ENCODE peak calls at places on chromosomes 11 and 22, in seven cellular contexts. R is HCT116, G is K562, E is HepG2, N is SK-N-SH, C is H1, L is GM12878. Z is an unnamed sample.

GRCh38 chr11:66668653-66669430 is 8.8 kb downstream of the RBM4B start:
- DNase-seq in E (no peak), C (no peak), R (no peak), G (no peak), L (no peak), N (no peak), Z (no peak)

GRCh38 chr11:115629456-115630015 is 125.3 kb upstream of the CADM1 start:
- DNase-seq in C (no peak), G (no peak), R (no peak), E (no peak), L (no peak), N (peak), Z (no peak)

GRCh38 chr11:65637794-65638317 is at the start of gene SIPA1:
- DNase-seq in G (peak), N (peak), R (peak), E (peak), C (peak), L (no peak), Z (peak)

GRCh38 chr11:129728571-129728970 is 87.1 kb upstream of the TMEM45B start:
- DNase-seq in C (no peak), G (no peak), L (no peak), N (no peak), R (no peak), E (no peak), Z (no peak)

GRCh38 chr22:29102300-29102699 is 29.5 kb downstream of the KREMEN1 start:
- DNase-seq in E (no peak), C (no peak), L (no peak), N (no peak), G (no peak), R (no peak), Z (no peak)

GRCh38 chr11:64234840-64235379 is 526 bp downstream of the VEGFB start:
- DNase-seq in L (no peak), R (no peak), E (no peak), N (peak), G (peak), C (peak), Z (no peak)

GRCh38 chr22:21861856-21862255 is 5.6 kb downstream of the MAPK1 start:
- DNase-seq in C (no peak), L (no peak), R (no peak), N (no peak), G (no peak), E (no peak), Z (no peak)

GRCh38 chr22:36369004-36369921 is 18.5 kb downstream of the MYH9 start:
- DNase-seq in N (no peak), G (no peak), E (no peak), R (no peak), L (no peak), C (no peak), Z (no peak)

GRCh38 chr11:57323503-57324153 is 1.1 kb downstream of the TNKS1BP1 start:
- DNase-seq in C (no peak), E (no peak), N (no peak), G (no peak), R (no peak), L (no peak), Z (no peak)

GRCh38 chr11:131666617-131667016 is 296.2 kb downstream of the NTM start:
- DNase-seq in L (no peak), N (no peak), G (no peak), C (no peak), R (no peak), E (no peak), Z (no peak)

GRCh38 chr22:20267441-20268288 is 453 bp downstream of the RTN4R start:
- DNase-seq in E (no peak), C (peak), R (no peak), G (peak), L (no peak), N (peak), Z (no peak)

GRCh38 chr11:81892770-81893635 is 840.7 kb downstream of the FAM181B start:
- DNase-seq in G (no peak), R (no peak), E (no peak), N (no peak), L (no peak), C (no peak), Z (no peak)

DNA sequence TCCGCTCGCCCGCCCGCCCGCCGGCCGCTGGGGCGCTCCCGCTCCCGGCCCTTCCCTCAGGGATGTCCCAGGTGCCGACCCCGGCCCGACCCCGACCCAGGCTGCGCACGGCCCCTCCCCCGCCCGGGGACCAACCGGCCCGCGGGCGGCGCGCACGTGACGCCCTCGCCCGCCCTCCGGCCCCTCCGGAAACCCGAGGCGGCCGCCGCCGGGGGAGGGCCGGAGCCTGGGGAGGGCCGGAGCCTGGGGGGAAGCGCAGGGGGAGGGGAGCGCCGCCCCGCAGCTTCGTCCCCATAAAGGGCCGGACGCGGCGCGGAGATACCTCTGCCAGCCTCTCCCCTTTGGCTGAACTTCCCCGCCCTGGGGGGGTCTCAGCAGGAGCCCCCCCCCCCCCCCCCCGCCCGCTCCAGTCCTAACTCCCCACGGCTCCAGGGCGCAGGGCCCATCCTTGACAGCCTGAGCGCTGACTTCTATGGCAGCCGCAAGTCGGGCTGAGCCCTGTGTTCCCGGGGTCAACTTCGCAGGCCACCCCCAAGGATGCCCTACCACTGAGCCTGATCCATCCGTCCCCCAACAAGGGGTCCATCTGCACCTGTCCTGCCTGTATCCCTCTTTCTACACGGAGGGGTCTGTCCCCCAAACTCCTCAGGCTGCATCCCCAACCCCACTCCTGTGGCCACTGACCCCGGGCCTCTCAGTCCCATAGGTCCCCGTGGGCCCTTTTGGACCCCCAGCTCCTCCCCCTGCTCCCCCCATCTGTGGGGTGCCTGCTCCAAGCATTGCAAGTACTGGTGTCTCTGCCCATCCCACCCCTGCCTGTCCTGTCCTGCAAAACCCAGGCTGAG is at the start of gene MAPK12:
- DNase-seq in L (no peak), R (no peak), G (peak), N (peak), C (peak), E (no peak), Z (no peak)
- TF ChIP-seq SIN3A in L (no peak), R (no peak), G (no peak), N (no peak), C (no peak), E (no peak), Z (peak)

DNA sequence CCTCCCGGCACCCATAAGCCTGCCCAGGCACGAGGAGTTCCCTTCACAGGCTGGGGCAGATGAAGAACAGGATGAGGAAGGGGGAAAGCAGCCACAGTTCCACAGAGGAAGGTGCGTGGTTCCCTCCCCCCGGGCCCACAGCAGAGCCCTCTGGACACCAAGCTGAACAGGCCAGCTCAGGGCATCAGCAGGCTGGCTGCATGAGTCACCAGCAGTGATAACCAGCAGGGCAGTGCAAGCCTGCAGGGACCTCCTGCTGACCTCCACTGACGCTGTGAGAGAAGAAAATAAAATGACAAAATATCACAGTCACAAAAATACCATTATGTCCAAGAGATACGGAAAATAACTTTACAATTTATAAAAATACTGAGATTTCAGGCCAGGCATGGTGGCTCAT is 11.5 kb downstream of the RTL6 start:
- DNase-seq in L (no peak), C (no peak), G (no peak), E (no peak), R (no peak), N (no peak), Z (no peak)
- TF ChIP-seq SIN3A in L (no peak), C (no peak), G (no peak), E (no peak), R (no peak), N (no peak), Z (no peak)

GRCh38 chr11:45798793-45799441 is 6.0 kb upstream of the SLC35C1 start:
- DNase-seq in R (no peak), G (no peak), C (peak), E (peak), L (no peak), N (no peak), Z (no peak)
- TF ChIP-seq SIN3A in R (no peak), G (no peak), C (no peak), E (no peak), L (no peak), N (no peak), Z (no peak)

GRCh38 chr22:17845340-17845739 is 71.1 kb upstream of the BID start:
- DNase-seq in G (no peak), E (no peak), L (no peak), C (no peak), R (no peak), N (no peak), Z (no peak)

GRCh38 chr22:17846326-17846992 is 72.2 kb upstream of the BID start:
- DNase-seq in C (no peak), G (no peak), E (no peak), L (no peak), R (no peak), N (peak), Z (no peak)

GRCh38 chr22:17844150-17844549 is 69.9 kb upstream of the BID start:
- DNase-seq in E (no peak), C (no peak), N (no peak), G (no peak), R (no peak), L (no peak), Z (no peak)

GRCh38 chr22:17847360-17848078 is 73.2 kb upstream of the BID start:
- DNase-seq in C (no peak), L (no peak), G (peak), N (peak), R (peak), E (no peak), Z (no peak)

DNA sequence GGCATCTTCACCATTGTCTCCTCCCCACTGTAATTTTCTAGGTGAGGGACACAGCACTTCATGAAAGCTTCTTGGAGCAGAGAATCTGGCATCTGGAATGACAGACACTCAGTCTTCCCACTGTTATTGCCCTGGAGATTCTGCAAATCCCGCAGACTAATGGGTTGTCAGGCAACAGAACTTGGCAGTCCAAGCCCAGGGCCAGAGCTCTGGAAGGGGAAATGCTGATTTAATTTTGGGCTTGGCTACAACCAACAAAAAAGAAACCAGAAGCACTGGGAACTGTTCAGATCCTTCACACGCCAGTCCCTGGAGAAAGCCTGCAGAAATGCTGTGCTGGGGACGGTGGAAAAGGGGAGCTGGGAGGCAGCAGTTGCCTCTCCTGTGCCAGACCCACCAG is 71.5 kb upstream of the BID start:
- DNase-seq in C (no peak), E (no peak), L (no peak), N (peak), R (no peak), G (no peak), Z (no peak)
- TF ChIP-seq SIN3A in C (no peak), E (no peak), L (no peak), N (no peak), R (no peak), G (no peak), Z (no peak)

GRCh38 chr11:43984519-43985385 is 42.3 kb downstream of the C11orf96 start:
- DNase-seq in C (no peak), L (no peak), G (no peak), N (no peak), R (no peak), E (peak), Z (no peak)
- TF ChIP-seq SIN3A in C (no peak), L (no peak), G (no peak), N (no peak), R (no peak), E (no peak), Z (no peak)

GRCh38 chr11:17296852-17297559 is 20.5 kb downstream of the NUCB2 start:
- DNase-seq in E (no peak), R (no peak), L (no peak), C (no peak), G (no peak), N (no peak), Z (no peak)
- TF ChIP-seq SIN3A in E (no peak), R (no peak), L (no peak), C (no peak), G (no peak), N (no peak), Z (no peak)

GRCh38 chr11:2890466-2891241 is 5.1 kb upstream of the CDKN1C start:
- DNase-seq in N (no peak), R (no peak), E (no peak), G (peak), C (peak), L (no peak), Z (no peak)
- TF ChIP-seq SIN3A in N (no peak), R (no peak), E (no peak), G (no peak), C (no peak), L (no peak), Z (no peak)

GRCh38 chr11:44607987-44608386 is 42.5 kb downstream of the CD82 start:
- DNase-seq in N (no peak), C (no peak), G (peak), L (no peak), E (no peak), R (no peak), Z (no peak)

GRCh38 chr11:44609783-44610155 is 44.3 kb downstream of the CD82 start:
- DNase-seq in R (no peak), L (no peak), E (no peak), C (no peak), G (no peak), N (no peak), Z (no peak)

GRCh38 chr11:44607324-44607962 is 42.0 kb downstream of the CD82 start:
- DNase-seq in R (no peak), G (peak), L (no peak), N (no peak), E (no peak), C (no peak), Z (no peak)

GRCh38 chr11:44609028-44609782 is 43.7 kb downstream of the CD82 start:
- DNase-seq in G (no peak), R (no peak), E (no peak), L (peak), C (no peak), N (no peak), Z (no peak)

GRCh38 chr11:44608654-44609027 is 43.2 kb downstream of the CD82 start:
- DNase-seq in E (no peak), G (no peak), C (no peak), L (no peak), R (no peak), N (no peak), Z (no peak)
- TF ChIP-seq SIN3A in E (no peak), G (no peak), C (no peak), L (no peak), R (no peak), N (no peak), Z (no peak)

DNA sequence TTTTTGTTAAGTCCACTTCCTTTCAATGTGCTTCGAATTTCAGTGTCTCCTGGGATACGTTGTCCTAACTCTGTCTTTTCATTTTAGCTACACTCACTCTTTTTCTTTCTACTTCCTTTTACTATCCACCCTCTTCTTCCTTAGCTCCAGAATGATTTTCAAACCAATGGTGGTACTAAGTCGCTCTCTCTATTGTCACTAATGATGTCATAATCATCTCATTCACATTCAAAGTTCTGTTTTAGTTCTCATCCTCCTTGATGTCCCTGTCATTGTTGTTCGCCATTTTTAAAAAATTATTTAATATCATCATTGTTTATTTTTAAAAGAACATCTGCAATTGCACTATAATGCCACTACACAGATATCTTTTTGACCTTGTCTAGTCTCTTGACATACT is 47.3 kb downstream of the NNMT start:
- DNase-seq in G (no peak), E (no peak), N (no peak), C (no peak), R (no peak), L (no peak), Z (no peak)
- TF ChIP-seq SIN3A in G (no peak), E (no peak), N (no peak), C (no peak), R (no peak), L (no peak), Z (no peak)

Z was measured in Panc1.